ENCODE peak calls at places on chromosomes 5 and 9, in six cellular contexts. N is effector memory CD8-positive, alpha-beta T cell; B is T-helper 1 cell; O is activated CD4-positive, alpha-beta T cell treated with anti-CD3 and anti-CD28 coated beads, Interleukin-2, amount 50 U/mL, for 48 hours; S is AG10803; R is activated T-cell treated with anti-CD3 and anti-CD28 coated beads, Interleukin-2, amount 50 U/mL, for 24 hours. E is an unnamed sample.
A peak's percentile ranks its signal among the peaks of the same experiment; 100 is the strongest.

GRCh38 chr9:131046581-131047202 is 37.7 kb downstream of the LAMC3 start:
- DNase-seq in B (peak; percentile 50), S (peak; percentile 49), O (peak; percentile 80), R (peak; percentile 85), N (peak; percentile 66), E (peak; percentile 85)

GRCh38 chr9:87214991-87215390 is 267.7 kb upstream of the GAS1 start:
- DNase-seq in S (no peak), B (no peak), N (no peak), O (no peak), R (no peak), E (no peak)

GRCh38 chr5:18802336-18802735 is 1168.1 kb downstream of the TAF11L14 start:
- DNase-seq in N (no peak), S (no peak), R (no peak), B (no peak), O (no peak), E (no peak)

GRCh38 chr9:127360205-127360604 is 36.8 kb upstream of the SLC2A8 start:
- DNase-seq in B (no peak), N (no peak), R (no peak), S (no peak), O (no peak), E (no peak)

GRCh38 chr9:134007571-134007970 is 15.4 kb upstream of the VAV2 start:
- DNase-seq in R (no peak), O (no peak), S (no peak), B (no peak), N (no peak), E (no peak)

GRCh38 chr5:136901-137300 is 44.9 kb downstream of the PLEKHG4B start:
- DNase-seq in B (no peak), O (no peak), N (no peak), R (no peak), S (peak; percentile 27), E (peak; percentile 49)

GRCh38 chr5:132138260-132138659 is 64.7 kb downstream of the CSF2 start:
- DNase-seq in S (peak; percentile 40), B (no peak), N (no peak), R (no peak), O (no peak), E (no peak)

GRCh38 chr9:110691002-110691549 is 22.5 kb downstream of the MUSK start:
- DNase-seq in S (no peak), R (no peak), O (no peak), N (no peak), B (no peak), E (peak; percentile 21)

GRCh38 chr5:34001231-34001935 is 6.5 kb downstream of the AMACR start:
- DNase-seq in O (no peak), N (no peak), B (no peak), S (no peak), R (no peak), E (peak; percentile 95)

GRCh38 chr5:112186401-112186990 is 232.6 kb downstream of the EPB41L4A start:
- DNase-seq in S (peak; percentile 58), B (no peak), N (no peak), O (no peak), R (no peak), E (peak; percentile 83)

GRCh38 chr9:88106492-88106891 is 31.8 kb downstream of the SPATA31C2 start:
- DNase-seq in O (peak; percentile 31), B (no peak), R (no peak), S (peak; percentile 58), N (no peak), E (no peak)